ENCODE peak calls at places on chromosomes 7 and 10, in five cellular contexts. S, D, P, A and V are unnamed samples.

GRCh38 chr10:43417950-43418768 is 9.2 kb upstream of the HNRNPF start:
- DNase-seq in D (no peak), P (no peak), S (no peak), A (no peak), V (no peak)

GRCh38 chr7:30736291-30736690 is 15.6 kb upstream of the INMT start:
- DNase-seq in S (no peak), D (no peak), A (no peak), P (no peak), V (peak)

GRCh38 chr7:28654111-28654510 is 241.8 kb downstream of the CREB5 start:
- DNase-seq in P (no peak), S (no peak), D (no peak), A (peak), V (no peak)

GRCh38 chr7:151306860-151307259 is 34.8 kb upstream of the NUB1 start:
- DNase-seq in D (no peak), S (no peak), A (no peak), P (no peak), V (no peak)

GRCh38 chr10:119412831-119413737 is 129.4 kb downstream of the RGS10 start:
- DNase-seq in A (no peak), S (peak), D (no peak), P (no peak), V (peak)

GRCh38 chr10:71367279-71367678 is 29.4 kb upstream of the CDH23 start:
- DNase-seq in P (no peak), A (no peak), S (no peak), D (no peak), V (no peak)

GRCh38 chr10:102628451-102628911 is 15.8 kb upstream of the TRIM8 start:
- DNase-seq in A (no peak), S (peak), D (no peak), P (no peak), V (peak)

GRCh38 chr7:105261689-105262088 is 127.0 kb downstream of the SRPK2 start:
- DNase-seq in S (peak), P (no peak), A (no peak), D (no peak), V (no peak)

GRCh38 chr7:37230221-37230620 is 218.4 kb downstream of the ELMO1 start:
- DNase-seq in A (no peak), D (no peak), P (no peak), S (no peak), V (no peak)

GRCh38 chr7:155203059-155203881 is 94.4 kb upstream of the INSIG1 start:
- DNase-seq in S (no peak), P (no peak), A (no peak), D (no peak), V (peak)

GRCh38 chr10:89115876-89116627 is 91.1 kb downstream of the CH25H start:
- DNase-seq in A (no peak), D (no peak), P (peak), S (peak), V (peak)

GRCh38 chr7:44132039-44132438 is 8.7 kb upstream of the POLD2 start:
- DNase-seq in A (no peak), D (no peak), S (peak), P (no peak), V (peak)

GRCh38 chr10:53939654-53940053 is 861.4 kb downstream of the PCDH15 start:
- DNase-seq in S (no peak), D (no peak), P (no peak), A (no peak), V (no peak)

GRCh38 chr10:117477241-117477947 is 65.2 kb upstream of the EMX2 start:
- DNase-seq in D (no peak), P (no peak), A (no peak), S (no peak), V (no peak)

GRCh38 chr10:43259981-43260761 is 6.7 kb downstream of the RASGEF1A start:
- DNase-seq in D (no peak), S (no peak), P (no peak), A (peak), V (peak)

GRCh38 chr10:122407375-122408125 is 33.0 kb downstream of the PLEKHA1 start:
- DNase-seq in A (no peak), S (no peak), D (no peak), P (no peak), V (no peak)

GRCh38 chr7:150755473-150756099 is 18.4 kb downstream of the GIMAP5 start:
- DNase-seq in S (no peak), D (no peak), P (no peak), A (no peak), V (peak)

GRCh38 chr10:33653584-33654367 is 319.3 kb upstream of the NRP1 start:
- DNase-seq in A (no peak), P (no peak), S (peak), D (no peak), V (peak)

GRCh38 chr7:1345796-1346532 is 113.3 kb downstream of the UNCX start:
- DNase-seq in P (no peak), S (no peak), D (no peak), A (no peak), V (no peak)

GRCh38 chr10:131113165-131113564 is 198.4 kb downstream of the TCERG1L start:
- DNase-seq in S (no peak), A (no peak), P (no peak), D (no peak), V (no peak)

GRCh38 chr7:98459529-98459928 is 58.6 kb upstream of the BAIAP2L1 start:
- DNase-seq in S (no peak), A (no peak), P (no peak), D (no peak), V (no peak)

GRCh38 chr7:65554-65953 is 126.8 kb upstream of the FAM20C start:
- DNase-seq in P (peak), D (no peak), A (peak), S (peak), V (peak)

GRCh38 chr10:7477538-7478334 is 66.9 kb upstream of the SFMBT2 start:
- DNase-seq in P (no peak), S (no peak), D (no peak), A (no peak), V (no peak)

GRCh38 chr7:46139079-46139478 is 218.0 kb upstream of the IGFBP3 start:
- DNase-seq in A (no peak), P (peak), D (no peak), S (peak), V (peak)

GRCh38 chr10:63630085-63630927 is 109.1 kb downstream of the REEP3 start:
- DNase-seq in A (peak), P (peak), S (peak), D (peak), V (peak)